ENCODE peak calls at places on chromosomes 4 and X, in four cellular contexts. One of them, this sample, is unnamed.

GRCh38 chr4:89254847-89255246 is 52.8 kb downstream of the GPRIN3 start:
- DNase-seq in K562: peak
- DNase-seq in GM12878: no peak
- DNase-seq in H1: peak
- DNase-seq in this sample: peak

GRCh38 chr4:173040200-173040599 is 128.4 kb upstream of the GALNT7 start:
- DNase-seq in K562: no peak
- DNase-seq in H1: no peak
- DNase-seq in GM12878: no peak
- DNase-seq in this sample: peak

GRCh38 chrX:10579753-10580060 is 40.7 kb downstream of the MID1 start:
- DNase-seq in GM12878: no peak
- DNase-seq in K562: no peak
- DNase-seq in H1: no peak
- DNase-seq in this sample: peak

GRCh38 chr4:40379248-40379647 is 44.1 kb downstream of the CHRNA9 start:
- DNase-seq in K562: no peak
- DNase-seq in GM12878: no peak
- DNase-seq in H1: no peak
- DNase-seq in this sample: no peak

GRCh38 chrX:119118780-119119395 is 8.7 kb downstream of the KIAA1210 start:
- DNase-seq in H1: peak
- DNase-seq in GM12878: no peak
- DNase-seq in K562: peak
- DNase-seq in this sample: peak

GRCh38 chr4:5615496-5616075 is 92.8 kb downstream of the EVC2 start:
- DNase-seq in H1: no peak
- DNase-seq in K562: no peak
- DNase-seq in GM12878: no peak
- DNase-seq in this sample: no peak

GRCh38 chr4:158722291-158722916 is 792 bp downstream of the PPID start:
- DNase-seq in H1: no peak
- DNase-seq in GM12878: peak
- DNase-seq in K562: peak
- DNase-seq in this sample: peak

GRCh38 chr4:184448828-184449227 is 25.5 kb downstream of the IRF2 start:
- DNase-seq in H1: no peak
- DNase-seq in K562: no peak
- DNase-seq in GM12878: no peak
- DNase-seq in this sample: peak

GRCh38 chr4:153185453-153185852 is 18.8 kb upstream of the TRIM2 start:
- DNase-seq in H1: no peak
- DNase-seq in GM12878: no peak
- DNase-seq in K562: no peak
- DNase-seq in this sample: no peak

GRCh38 chr4:87109121-87109520 is 111.3 kb downstream of the KLHL8 start:
- DNase-seq in GM12878: no peak
- DNase-seq in H1: no peak
- DNase-seq in K562: no peak
- DNase-seq in this sample: no peak

GRCh38 chr4:41977709-41978108 is 3.8 kb upstream of the DCAF4L1 start:
- DNase-seq in H1: no peak
- DNase-seq in K562: no peak
- DNase-seq in GM12878: no peak
- DNase-seq in this sample: peak

GRCh38 chr4:687048-687974 is 1.6 kb downstream of the SLC49A3 start:
- DNase-seq in H1: no peak
- DNase-seq in GM12878: no peak
- DNase-seq in K562: peak
- DNase-seq in this sample: peak

GRCh38 chrX:130770615-130771014 is 132.4 kb downstream of the ENOX2 start:
- DNase-seq in K562: no peak
- DNase-seq in GM12878: no peak
- DNase-seq in H1: no peak
- DNase-seq in this sample: peak

GRCh38 chr4:2962099-2962455 is 1.1 kb downstream of the NOP14 start:
- DNase-seq in H1: no peak
- DNase-seq in GM12878: no peak
- DNase-seq in K562: no peak
- DNase-seq in this sample: no peak

GRCh38 chr4:140427104-140427918 is at the start of gene CLGN:
- DNase-seq in H1: peak
- DNase-seq in GM12878: peak
- DNase-seq in K562: peak
- DNase-seq in this sample: peak

GRCh38 chrX:70033348-70033747 is 16.4 kb downstream of the AWAT2 start:
- DNase-seq in GM12878: no peak
- DNase-seq in K562: peak
- DNase-seq in H1: peak
- DNase-seq in this sample: peak

GRCh38 chr4:8589831-8590545 is 2.6 kb upstream of the CPZ start:
- DNase-seq in K562: no peak
- DNase-seq in GM12878: no peak
- DNase-seq in H1: no peak
- DNase-seq in this sample: peak

GRCh38 chr4:135383889-135384288 is 1182.3 kb upstream of the PABPC4L start:
- DNase-seq in GM12878: no peak
- DNase-seq in H1: no peak
- DNase-seq in K562: no peak
- DNase-seq in this sample: no peak

GRCh38 chr4:122921971-122922876 is at the start of gene NUDT6:
- DNase-seq in H1: peak
- DNase-seq in K562: peak
- DNase-seq in GM12878: no peak
- DNase-seq in this sample: peak

GRCh38 chr4:78033859-78034258 is 23.3 kb upstream of the FRAS1 start:
- DNase-seq in K562: no peak
- DNase-seq in GM12878: no peak
- DNase-seq in H1: no peak
- DNase-seq in this sample: no peak
- TF ChIP-seq CHD1 in K562: no peak
- TF ChIP-seq CHD1 in GM12878: no peak
- TF ChIP-seq CHD1 in H1: no peak
- TF ChIP-seq CHD1 in this sample: no peak

DNA sequence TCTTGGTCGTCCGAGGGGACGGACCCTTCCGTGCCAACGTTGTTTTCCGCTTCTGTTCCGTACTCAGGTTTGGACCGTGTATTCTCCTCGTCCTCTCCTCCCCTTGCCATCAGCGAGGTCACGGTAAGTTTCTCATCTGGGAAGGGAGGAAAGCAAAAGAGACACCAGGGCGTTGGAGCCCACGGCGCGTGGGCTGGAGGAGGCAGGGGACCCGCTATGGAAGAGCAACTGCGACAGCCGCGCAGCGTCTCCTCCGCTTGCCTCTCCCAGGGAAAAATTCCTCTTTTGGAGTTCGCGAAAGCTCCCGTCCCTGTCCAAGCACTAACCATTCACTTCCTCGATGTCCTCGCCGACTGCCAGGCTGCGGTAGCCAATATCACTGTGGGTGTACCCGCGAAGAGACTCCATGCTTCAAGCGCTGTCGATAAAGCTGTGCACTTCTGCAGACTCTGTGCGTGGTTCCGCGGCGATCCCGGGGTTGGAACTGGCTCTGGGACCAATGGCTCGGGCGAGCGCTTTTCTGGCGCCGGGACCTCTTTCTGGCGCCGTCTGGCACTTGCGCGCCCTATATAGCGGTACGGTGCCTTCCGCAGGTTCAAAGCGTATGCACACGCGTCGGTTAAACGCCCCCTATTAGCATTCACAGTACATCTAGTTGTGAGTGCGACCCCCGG is at the start of gene ESX1:
- DNase-seq in GM12878: no peak
- DNase-seq in K562: no peak
- DNase-seq in H1: peak
- DNase-seq in this sample: no peak
- H3K4me3 ChIP-seq in GM12878: no peak
- H3K4me3 ChIP-seq in K562: no peak
- H3K4me3 ChIP-seq in H1: peak
- H3K4me3 ChIP-seq in this sample: no peak

GRCh38 chrX:11944486-11944885 is 186.4 kb downstream of the MSL3 start:
- DNase-seq in H1: peak
- DNase-seq in GM12878: no peak
- DNase-seq in K562: peak
- DNase-seq in this sample: peak
- TF ChIP-seq CHD1 in H1: no peak
- TF ChIP-seq CHD1 in GM12878: no peak
- TF ChIP-seq CHD1 in K562: no peak
- TF ChIP-seq CHD1 in this sample: no peak

GRCh38 chrX:153411255-153411987 is at the start of gene ZFP92:
- DNase-seq in K562: peak
- DNase-seq in H1: peak
- DNase-seq in GM12878: no peak
- DNase-seq in this sample: no peak

GRCh38 chrX:153411988-153412574 is 809 bp downstream of the ZFP92 start:
- DNase-seq in K562: no peak
- DNase-seq in GM12878: no peak
- DNase-seq in H1: no peak
- DNase-seq in this sample: no peak

GRCh38 chrX:153410328-153410727 is 944 bp upstream of the ZFP92 start:
- DNase-seq in GM12878: no peak
- DNase-seq in H1: no peak
- DNase-seq in K562: no peak
- DNase-seq in this sample: no peak

GRCh38 chrX:153409414-153410101 is 1.7 kb upstream of the ZFP92 start:
- DNase-seq in K562: no peak
- DNase-seq in GM12878: no peak
- DNase-seq in H1: no peak
- DNase-seq in this sample: no peak

DNA sequence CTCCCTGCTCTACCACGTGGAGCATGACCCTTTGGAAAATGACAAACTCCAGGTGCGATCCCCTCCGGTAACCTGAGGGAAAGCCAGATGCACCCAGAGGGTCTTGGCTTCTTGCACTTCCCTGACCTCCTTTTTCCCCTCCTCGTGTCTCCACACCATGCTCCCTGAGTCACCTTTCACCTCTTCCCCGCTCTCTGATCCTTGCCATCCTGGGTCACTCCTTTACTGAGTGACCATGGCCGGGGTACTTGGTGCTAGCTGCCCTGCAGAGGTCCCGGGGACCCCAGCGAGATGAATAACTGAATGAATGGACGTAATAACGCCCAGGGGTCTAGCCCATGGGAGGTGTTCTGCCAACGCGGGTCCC is 401 bp upstream of the ZFP92 start:
- DNase-seq in GM12878: no peak
- DNase-seq in K562: no peak
- DNase-seq in H1: no peak
- DNase-seq in this sample: no peak
- H3K4me3 ChIP-seq in GM12878: no peak
- H3K4me3 ChIP-seq in K562: peak
- H3K4me3 ChIP-seq in H1: peak
- H3K4me3 ChIP-seq in this sample: no peak

GRCh38 chr4:113768952-113769351 is 7.4 kb upstream of the CAMK2D start:
- DNase-seq in H1: no peak
- DNase-seq in GM12878: no peak
- DNase-seq in K562: no peak
- DNase-seq in this sample: no peak
- TF ChIP-seq CHD1 in H1: no peak
- TF ChIP-seq CHD1 in GM12878: no peak
- TF ChIP-seq CHD1 in K562: no peak
- TF ChIP-seq CHD1 in this sample: no peak

GRCh38 chr4:142404191-142404611 is 441.9 kb downstream of the INPP4B start:
- DNase-seq in GM12878: no peak
- DNase-seq in H1: no peak
- DNase-seq in K562: no peak
- DNase-seq in this sample: peak
- H3K4me3 ChIP-seq in GM12878: no peak
- H3K4me3 ChIP-seq in H1: no peak
- H3K4me3 ChIP-seq in K562: no peak
- H3K4me3 ChIP-seq in this sample: peak

GRCh38 chrX:3550160-3550765 is 163.2 kb downstream of the PRKX start:
- DNase-seq in GM12878: no peak
- DNase-seq in H1: peak
- DNase-seq in K562: peak
- DNase-seq in this sample: no peak
- TF ChIP-seq CHD1 in GM12878: no peak
- TF ChIP-seq CHD1 in H1: no peak
- TF ChIP-seq CHD1 in K562: no peak
- TF ChIP-seq CHD1 in this sample: no peak